ENCODE peak calls at places on chromosomes 3 and 15, in four cellular contexts. D is foreskin fibroblast, Y is A549, P is GOT3. J is an unnamed sample.

GRCh38 chr3:50676031-50676705 is 1.4 kb downstream of the DOCK3 start:
- DNase-seq in P (no peak), D (no peak), Y (no peak), J (no peak)

GRCh38 chr3:28916713-28917499 is 364.0 kb upstream of the RBMS3 start:
- DNase-seq in D (peak), Y (peak), P (peak), J (peak)

GRCh38 chr3:10196389-10197052 is 31.8 kb downstream of the IRAK2 start:
- DNase-seq in Y (no peak), D (no peak), P (peak), J (peak)

GRCh38 chr3:10983219-10983916 is 9.2 kb upstream of the SLC6A1 start:
- DNase-seq in P (no peak), Y (peak), D (peak), J (peak)

GRCh38 chr3:143040264-143040879 is 39.0 kb downstream of the U2SURP start:
- DNase-seq in P (no peak), D (peak), Y (peak), J (peak)

GRCh38 chr3:167012691-167013090 is 367.4 kb downstream of the ZBBX start:
- DNase-seq in Y (no peak), P (no peak), D (no peak), J (no peak)

GRCh38 chr15:65408370-65409283 is 14.1 kb downstream of the IGDCC4 start:
- DNase-seq in Y (no peak), P (no peak), D (no peak), J (no peak)

GRCh38 chr15:67105991-67106763 is 40.8 kb downstream of the SMAD3 start:
- DNase-seq in Y (no peak), P (no peak), D (no peak), J (no peak)

GRCh38 chr3:197298858-197299854 is 744 bp upstream of the DLG1 start:
- DNase-seq in Y (peak), D (no peak), P (no peak), J (no peak)

GRCh38 chr3:124372784-124373183 is 357.5 kb upstream of the UMPS start:
- DNase-seq in Y (no peak), P (no peak), D (no peak), J (no peak)

GRCh38 chr3:8632402-8633237 is 12.0 kb downstream of the SSUH2 start:
- DNase-seq in Y (no peak), P (no peak), D (no peak), J (no peak)

GRCh38 chr15:38600241-38600640 is 35.6 kb upstream of the RASGRP1 start:
- DNase-seq in Y (no peak), D (no peak), P (no peak), J (no peak)